ENCODE peak calls at places on chromosomes 12 and 14, in five cellular contexts. H, J, E, R and Z are unnamed samples.

GRCh38 chr14:92093320-92093719 is 13.1 kb downstream of the ATXN3 start:
- DNase-seq in H (no peak), J (no peak), E (no peak), R (no peak), Z (peak)

GRCh38 chr12:100401660-100402059 is 44.8 kb downstream of the SLC17A8 start:
- DNase-seq in H (peak), J (no peak), E (no peak), R (no peak), Z (peak)

GRCh38 chr12:45435945-45436710 is 220.2 kb downstream of the ANO6 start:
- DNase-seq in H (no peak), J (no peak), E (no peak), R (no peak), Z (no peak)

GRCh38 chr12:10293570-10294227 is 14.0 kb upstream of the KLRD1 start:
- DNase-seq in H (no peak), J (no peak), E (no peak), R (no peak), Z (no peak)

GRCh38 chr14:71437870-71438269 is 494.4 kb upstream of the RGS6 start:
- DNase-seq in H (peak), J (no peak), E (no peak), R (no peak), Z (peak)

GRCh38 chr12:118189761-118190181 is 53.8 kb downstream of the PEBP1 start:
- DNase-seq in H (peak), J (peak), E (no peak), R (peak), Z (peak)

GRCh38 chr14:104280902-104281767 is 142.7 kb downstream of the KIF26A start:
- DNase-seq in H (no peak), J (peak), E (no peak), R (no peak), Z (no peak)

GRCh38 chr14:65279958-65280357 is 132.6 kb upstream of the FUT8 start:
- DNase-seq in H (no peak), J (no peak), E (no peak), R (no peak), Z (no peak)

GRCh38 chr14:89429206-89430091 is 12.4 kb upstream of the FOXN3 start:
- DNase-seq in H (peak), J (no peak), E (no peak), R (no peak), Z (peak)

GRCh38 chr14:81062380-81062779 is 107.0 kb downstream of the TSHR start:
- DNase-seq in H (no peak), J (no peak), E (no peak), R (no peak), Z (no peak)

GRCh38 chr14:56170877-56171422 is 52.7 kb downstream of the PELI2 start:
- DNase-seq in H (no peak), J (no peak), E (no peak), R (no peak), Z (no peak)
- H4K8ac ChIP-seq in H (no peak), J (no peak), E (no peak), R (no peak), Z (no peak)

GRCh38 chr14:87152701-87153100 is 840.3 kb downstream of the GALC start:
- DNase-seq in H (no peak), J (no peak), E (no peak), R (no peak), Z (no peak)
- H2AFZ ChIP-seq in H (no peak), J (no peak), E (no peak), R (no peak), Z (no peak)

DNA sequence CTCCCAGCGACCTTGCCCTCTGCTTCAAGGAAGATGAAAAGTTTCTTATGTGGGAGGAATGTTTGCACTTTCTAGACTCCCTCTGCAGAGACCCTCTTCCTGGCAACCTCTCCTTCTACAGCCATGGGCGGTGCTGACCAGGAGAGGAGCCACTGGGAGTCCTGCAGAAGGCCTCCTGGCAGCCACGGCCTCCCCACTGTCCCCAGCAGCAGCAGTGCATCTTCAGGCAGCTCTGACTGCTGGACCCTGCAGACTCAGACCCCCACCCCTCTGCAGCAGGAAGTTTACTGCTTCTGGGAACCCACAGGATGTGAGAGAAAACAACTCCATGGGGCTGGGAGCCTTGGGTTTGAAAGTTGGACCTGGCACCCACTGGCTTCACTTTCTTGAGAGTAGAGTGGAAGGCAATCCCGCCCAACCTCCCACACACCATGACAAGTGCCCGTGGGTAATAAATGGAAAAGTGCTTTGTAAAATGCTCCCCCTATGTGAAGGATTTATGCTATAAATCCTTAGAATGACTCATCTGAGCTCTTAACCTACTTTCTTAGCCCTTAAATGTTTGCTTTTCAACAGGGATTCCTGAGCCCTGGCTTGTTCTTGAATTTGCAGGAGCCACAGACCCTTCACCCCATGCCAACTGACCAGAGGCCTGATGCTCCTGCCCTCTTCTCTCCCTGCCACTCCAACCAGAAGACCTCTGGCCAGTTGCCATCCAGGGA is 37.6 kb upstream of the DDX11 start:
- DNase-seq in H (peak), J (no peak), E (no peak), R (no peak), Z (peak)
- H3K18ac ChIP-seq in H (no peak), J (no peak), E (no peak), R (no peak), Z (no peak)

DNA sequence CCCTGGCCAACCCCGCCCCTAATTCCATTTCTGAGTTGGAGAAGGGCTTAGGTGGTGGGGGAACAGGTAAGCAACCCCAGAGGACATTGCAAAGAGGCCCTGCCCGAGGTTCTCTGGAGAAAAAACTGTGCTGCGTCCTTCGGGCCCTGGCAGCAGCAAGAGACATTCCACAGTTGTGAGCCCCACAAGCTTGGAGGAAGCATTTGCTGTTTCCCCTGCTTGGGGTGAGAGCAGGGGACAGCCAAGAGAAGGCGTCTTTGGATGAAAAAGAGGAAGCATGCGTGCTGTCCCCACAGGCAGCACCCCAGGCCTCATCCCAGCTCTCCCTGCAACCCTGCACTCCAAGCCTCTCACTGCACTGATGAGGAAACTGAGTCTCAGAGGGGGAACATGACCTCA is 1.4 kb downstream of the BDKRB2 start:
- DNase-seq in H (no peak), J (no peak), E (no peak), R (no peak), Z (no peak)
- H4K8ac ChIP-seq in H (peak), J (no peak), E (no peak), R (no peak), Z (no peak)

DNA sequence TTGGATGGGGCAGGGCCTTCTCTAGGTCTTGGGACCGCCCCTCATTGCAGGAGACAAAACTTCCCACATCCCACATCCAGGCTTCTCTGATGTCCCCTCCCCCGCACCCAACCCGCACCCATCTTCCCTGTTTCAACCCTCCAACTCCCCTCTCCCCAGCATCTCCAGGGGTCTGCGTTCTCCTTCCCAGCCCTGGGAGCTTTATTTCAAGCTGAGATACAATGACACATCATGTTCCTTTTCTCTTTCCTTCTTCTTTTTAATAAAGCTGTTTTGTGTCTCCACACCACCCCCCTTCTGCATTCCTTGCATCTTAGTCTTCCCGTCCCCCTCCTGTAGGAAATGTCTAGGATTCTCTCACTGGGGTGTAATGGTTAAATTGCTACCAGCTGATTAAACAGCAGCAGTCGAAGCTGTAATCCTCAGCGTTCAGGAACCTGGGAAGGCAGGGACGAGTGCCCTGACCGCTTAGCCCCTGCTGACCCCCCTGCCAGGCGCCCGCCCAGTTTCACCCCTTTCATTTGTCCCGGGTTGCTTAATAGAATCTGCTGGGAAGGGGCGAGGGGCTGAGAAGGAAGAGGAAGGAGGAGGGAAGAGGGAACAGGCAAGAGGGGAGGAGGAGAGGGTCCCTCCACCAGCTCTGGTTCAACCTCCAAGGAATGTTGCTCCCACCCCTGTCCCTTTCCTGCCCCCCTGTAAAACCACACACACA is 104.4 kb upstream of the MED13L start:
- DNase-seq in H (peak), J (peak), E (peak), R (peak), Z (peak)
- H2AFZ ChIP-seq in H (peak), J (no peak), E (peak), R (peak), Z (peak)

DNA sequence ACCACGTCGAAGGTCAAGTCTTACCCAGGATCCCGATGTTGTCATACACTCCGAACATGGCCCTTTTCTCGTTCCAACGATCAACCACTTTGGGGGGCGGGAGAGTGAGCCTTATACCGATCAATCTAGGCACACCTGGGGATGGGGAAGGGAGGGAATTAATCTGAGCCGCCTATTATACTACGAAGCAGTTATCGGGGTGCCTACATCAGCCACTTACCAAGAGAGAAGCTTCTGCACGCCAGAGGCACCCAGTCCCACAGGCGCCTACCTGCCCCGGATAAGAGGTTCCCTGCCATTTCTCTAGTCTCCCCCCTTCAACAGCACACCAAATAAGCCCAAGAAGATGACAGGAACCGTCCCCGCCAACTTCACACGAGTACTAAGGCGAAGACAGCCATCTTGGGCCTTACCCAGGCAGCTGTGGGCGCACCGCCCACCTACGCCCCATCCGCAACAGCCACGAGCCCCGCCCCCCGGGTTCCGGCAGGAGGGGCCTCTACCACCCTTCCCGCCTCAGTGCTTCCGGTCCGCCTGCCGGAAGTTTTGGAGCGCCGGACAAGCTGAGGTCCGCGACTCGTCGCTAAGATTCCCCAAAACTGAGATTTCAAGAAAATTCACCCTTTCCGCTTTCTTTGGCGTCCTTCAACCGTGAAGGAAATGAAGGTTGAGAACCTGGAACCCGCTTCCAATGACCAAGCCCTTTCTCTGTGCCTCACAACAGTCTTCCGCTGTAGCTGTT is at the start of gene MRPL51:
- DNase-seq in H (peak), J (peak), E (peak), R (peak), Z (peak)
- H3K18ac ChIP-seq in H (peak), J (peak), E (peak), R (peak), Z (peak)